ENCODE peak calls at places on chromosomes 16 and 17, in ten cellular contexts. T is fibroblast of lung, F is psoas muscle, N is body of pancreas, B is MM.1S, Q is endothelial cell of umbilical vein, U is thoracic aorta, L is ovary, I is cardiac muscle cell, S is GM12865. M is an unnamed sample.

GRCh38 chr17:81295678-81296381 is 723 bp upstream of the SLC38A10 start:
- DNase-seq in B (peak), I (peak), U (no peak), S (peak), T (peak), L (no peak), F (no peak), Q (peak), N (peak), M (peak)

GRCh38 chr17:60524463-60525346 is 1.3 kb downstream of the APPBP2 start:
- DNase-seq in Q (peak), S (no peak), L (no peak), B (no peak), U (no peak), I (peak), N (no peak), F (no peak), T (peak), M (no peak)

GRCh38 chr16:89135166-89135565 is 36.4 kb upstream of the CDH15 start:
- DNase-seq in F (no peak), L (peak), T (no peak), B (no peak), N (no peak), U (no peak), Q (no peak), S (no peak), I (no peak), M (no peak)

GRCh38 chr17:66210208-66210574 is 18.3 kb upstream of the CEP112 start:
- DNase-seq in Q (no peak), T (no peak), F (no peak), I (no peak), L (no peak), S (no peak), N (no peak), B (no peak), U (no peak), M (no peak)

GRCh38 chr16:86396918-86397317 is 113.4 kb upstream of the FOXF1 start:
- DNase-seq in N (no peak), I (peak), U (no peak), S (no peak), B (no peak), Q (peak), L (no peak), T (peak), F (no peak), M (peak)

GRCh38 chr17:5592382-5592781 is 8.1 kb upstream of the NLRP1 start:
- DNase-seq in F (no peak), Q (peak), B (peak), U (no peak), I (peak), T (peak), S (peak), L (no peak), N (no peak), M (peak)

GRCh38 chr16:24683847-24684493 is 45.5 kb upstream of the TNRC6A start:
- DNase-seq in L (no peak), S (no peak), U (no peak), Q (no peak), I (no peak), B (no peak), N (no peak), T (no peak), F (no peak), M (no peak)

GRCh38 chr16:77868478-77868877 is 80.1 kb downstream of the VAT1L start:
- DNase-seq in Q (no peak), B (peak), I (no peak), F (no peak), T (no peak), L (no peak), S (peak), N (no peak), U (no peak), M (no peak)

GRCh38 chr16:81650982-81651562 is 128.0 kb upstream of the PLCG2 start:
- DNase-seq in S (no peak), Q (no peak), N (peak), F (peak), L (peak), U (no peak), T (peak), I (peak), B (no peak), M (no peak)

GRCh38 chr17:46943511-46944393 is 20.8 kb downstream of the GOSR2 start:
- DNase-seq in I (peak), S (no peak), T (peak), L (peak), U (no peak), N (peak), B (no peak), Q (peak), F (no peak), M (no peak)

GRCh38 chr17:66715745-66716156 is 119.2 kb upstream of the CACNG5 start:
- DNase-seq in Q (peak), N (no peak), S (peak), B (peak), T (peak), L (no peak), U (no peak), F (no peak), I (peak), M (peak)

GRCh38 chr16:67541391-67542263 is 13.0 kb downstream of the RIPOR1 start:
- DNase-seq in F (no peak), U (no peak), N (peak), S (no peak), L (peak), I (no peak), T (no peak), B (no peak), Q (no peak), M (no peak)

GRCh38 chr17:34709108-34709779 is 129.9 kb downstream of the TMEM132E start:
- DNase-seq in B (no peak), U (no peak), I (no peak), Q (no peak), N (no peak), L (no peak), F (no peak), S (no peak), T (no peak), M (no peak)

GRCh38 chr17:76079577-76080206 is 710 bp downstream of the ZACN start:
- DNase-seq in Q (no peak), F (no peak), L (no peak), N (no peak), B (no peak), T (no peak), I (no peak), U (no peak), S (no peak), M (no peak)

GRCh38 chr17:81959362-81960129 is 1.4 kb downstream of the NOTUM start:
- DNase-seq in T (peak), N (peak), U (no peak), F (peak), L (peak), I (peak), S (peak), B (peak), Q (peak), M (peak)

GRCh38 chr16:55668337-55669281 is 12.8 kb downstream of the SLC6A2 start:
- DNase-seq in I (peak), S (no peak), T (no peak), U (no peak), F (peak), L (no peak), N (no peak), Q (peak), B (no peak), M (peak)

GRCh38 chr16:24999856-25000447 is 15.2 kb downstream of the ARHGAP17 start:
- DNase-seq in N (peak), F (no peak), B (no peak), I (no peak), L (no peak), U (no peak), T (no peak), S (no peak), Q (no peak), M (peak)

GRCh38 chr17:18859256-18859655 is 1.3 kb downstream of the PRPSAP2 start:
- DNase-seq in N (no peak), L (no peak), U (no peak), I (peak), B (no peak), S (peak), Q (no peak), F (no peak), T (peak), M (peak)

GRCh38 chr17:43881758-43882505 is 25.4 kb downstream of the MPP2 start:
- DNase-seq in B (no peak), F (no peak), N (no peak), S (no peak), T (no peak), I (no peak), Q (no peak), U (no peak), L (no peak), M (no peak)

GRCh38 chr16:54317306-54317705 is 30.7 kb upstream of the IRX3 start:
- DNase-seq in U (no peak), N (no peak), T (no peak), L (no peak), S (no peak), B (no peak), Q (no peak), F (no peak), I (no peak), M (no peak)
- H3K4me3 ChIP-seq in U (no peak), N (no peak), T (no peak), L (no peak), S (no peak), B (no peak), Q (no peak), F (no peak), I (no peak), M (no peak)

GRCh38 chr16:62079236-62079635 is 43.0 kb upstream of the CDH8 start:
- DNase-seq in B (no peak), U (no peak), L (no peak), N (no peak), Q (no peak), F (no peak), I (no peak), S (no peak), T (no peak), M (no peak)

DNA sequence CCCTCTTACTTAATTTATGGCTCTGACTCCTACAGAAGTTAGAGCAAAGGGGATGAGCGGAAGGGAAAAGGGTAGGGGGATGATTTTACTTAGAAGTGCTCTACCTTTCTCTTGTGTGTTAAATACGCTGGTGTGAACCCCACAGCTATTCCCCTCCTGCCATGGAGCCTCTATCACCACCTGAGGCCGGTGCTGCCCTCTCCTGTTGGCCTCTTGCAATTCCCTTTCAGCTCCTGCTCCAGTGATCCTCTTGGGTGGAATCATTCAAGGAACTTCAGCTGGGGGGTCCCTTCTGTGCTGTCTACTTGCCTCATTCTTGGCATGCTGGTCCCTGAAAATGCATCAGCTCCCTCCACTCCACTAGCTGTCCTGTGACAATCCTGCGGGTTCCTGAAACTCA is 41.8 kb upstream of the CDH8 start:
- DNase-seq in F (no peak), L (no peak), I (no peak), T (no peak), S (peak), U (no peak), Q (no peak), B (peak), N (no peak), M (peak)
- TF ChIP-seq CTCF in F (no peak), L (no peak), I (no peak), T (no peak), S (peak), U (no peak), Q (no peak), B (peak), N (no peak), M (peak)

GRCh38 chr17:50802609-50803571 is 32.5 kb upstream of the WFIKKN2 start:
- DNase-seq in U (no peak), B (no peak), S (no peak), Q (no peak), F (no peak), T (no peak), I (no peak), N (no peak), L (no peak), M (no peak)

GRCh38 chr17:50799582-50799981 is 32.3 kb upstream of the ANKRD40CL start:
- DNase-seq in I (no peak), B (no peak), Q (no peak), T (no peak), F (no peak), N (no peak), U (no peak), S (no peak), L (no peak), M (no peak)

GRCh38 chr17:50798424-50799344 is 31.4 kb upstream of the ANKRD40CL start:
- DNase-seq in S (no peak), I (no peak), N (no peak), T (no peak), B (no peak), F (no peak), L (no peak), Q (no peak), U (no peak), M (no peak)

GRCh38 chr17:50803676-50804075 is 31.7 kb upstream of the WFIKKN2 start:
- DNase-seq in N (no peak), S (no peak), F (no peak), T (no peak), I (no peak), Q (no peak), L (no peak), U (no peak), B (no peak), M (no peak)

DNA sequence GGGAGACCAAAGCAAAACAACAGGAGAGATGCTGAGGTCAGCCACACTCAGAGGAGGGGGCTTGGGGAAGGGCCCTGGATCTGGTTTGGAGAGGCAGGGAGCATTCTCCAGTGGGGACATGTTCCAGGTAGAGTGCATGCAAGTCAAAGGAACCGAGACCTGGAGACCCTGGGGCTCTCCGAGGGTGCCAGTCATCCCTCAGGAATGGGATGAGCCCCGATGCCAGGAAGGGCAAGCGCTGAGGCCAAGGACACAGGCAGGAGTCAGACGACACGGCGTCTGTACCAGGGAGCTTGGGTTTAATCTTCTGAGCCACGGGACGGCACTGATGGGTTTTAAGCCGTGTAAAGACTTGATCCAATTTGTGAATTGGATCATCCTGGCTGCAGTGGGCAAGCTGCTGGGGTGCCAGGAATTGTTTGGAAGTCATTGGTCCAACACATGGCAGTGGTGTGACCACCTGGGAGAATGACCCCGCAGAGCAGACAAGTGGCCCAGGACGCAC is 32.9 kb upstream of the ANKRD40CL start:
- DNase-seq in Q (no peak), B (no peak), F (no peak), S (no peak), U (no peak), T (no peak), I (no peak), N (no peak), L (no peak), M (no peak)
- H3K4me3 ChIP-seq in Q (no peak), B (no peak), F (no peak), S (no peak), U (no peak), T (no peak), I (no peak), N (no peak), L (no peak), M (no peak)

GRCh38 chr17:7441202-7441705 is 1.9 kb downstream of the FGF11 start:
- DNase-seq in B (no peak), F (no peak), Q (no peak), N (no peak), S (no peak), I (no peak), L (no peak), T (no peak), U (no peak), M (no peak)

GRCh38 chr17:7440113-7440822 is 956 bp downstream of the FGF11 start:
- DNase-seq in L (peak), B (no peak), U (no peak), I (no peak), T (peak), N (peak), S (peak), Q (peak), F (peak), M (no peak)

GRCh38 chr17:7439462-7440112 is at the start of gene FGF11:
- DNase-seq in U (no peak), F (no peak), I (no peak), T (no peak), B (no peak), Q (no peak), L (no peak), N (no peak), S (no peak), M (no peak)

GRCh38 chr17:7442142-7442541 is 2.7 kb upstream of the CHRNB1 start:
- DNase-seq in I (no peak), S (no peak), N (no peak), B (no peak), F (no peak), U (no peak), Q (no peak), T (no peak), L (no peak), M (no peak)

DNA sequence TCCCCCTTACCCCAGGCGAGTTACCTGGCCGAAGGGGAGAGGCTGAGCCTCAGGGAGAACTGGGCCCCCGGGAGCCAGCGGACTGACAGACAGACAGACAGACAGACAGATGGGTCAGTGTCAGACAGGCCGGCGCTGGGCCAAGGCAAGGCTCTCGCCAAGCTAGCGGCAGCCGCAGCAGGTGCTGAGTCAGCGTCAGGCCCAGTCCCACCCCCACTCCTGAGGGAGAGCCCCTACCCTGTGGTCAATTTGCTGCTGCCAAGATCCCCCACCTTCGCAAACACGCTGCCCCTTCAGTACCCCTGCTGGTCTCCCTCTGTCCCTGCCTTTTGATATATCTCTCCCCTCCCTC is 1.5 kb downstream of the FGF11 start:
- DNase-seq in N (no peak), U (no peak), T (no peak), S (peak), L (peak), Q (peak), B (no peak), I (peak), F (peak), M (no peak)
- TF ChIP-seq CTCF in N (no peak), U (no peak), T (no peak), S (no peak), L (no peak), Q (no peak), B (no peak), I (peak), F (no peak), M (no peak)